ENCODE peak calls at places on chromosomes 7 and 10, in four cellular contexts. One of them, this sample, is unnamed.
A peak's percentile ranks its signal among the peaks of the same experiment; 100 is the strongest.

GRCh38 chr7:11346312-11346711 is 372.6 kb downstream of the PHF14 start:
- DNase-seq in CD8-positive, alpha-beta memory T cell: no peak
- DNase-seq in stimulated activated CD4-positive, alpha-beta T cell treated with anti-CD3 and anti-CD28 coated beads, Interleukin-15, amount 100 ng/mL, for 24 hours: no peak
- DNase-seq in T-cell: no peak
- DNase-seq in this sample: no peak

GRCh38 chr7:130228840-130229239 is 21.2 kb downstream of the SSMEM1 start:
- DNase-seq in CD8-positive, alpha-beta memory T cell: no peak
- DNase-seq in stimulated activated CD4-positive, alpha-beta T cell treated with anti-CD3 and anti-CD28 coated beads, Interleukin-15, amount 100 ng/mL, for 24 hours: no peak
- DNase-seq in T-cell: no peak
- DNase-seq in this sample: no peak

GRCh38 chr10:49627644-49628247 is 13.9 kb downstream of the CHAT start:
- DNase-seq in CD8-positive, alpha-beta memory T cell: no peak
- DNase-seq in stimulated activated CD4-positive, alpha-beta T cell treated with anti-CD3 and anti-CD28 coated beads, Interleukin-15, amount 100 ng/mL, for 24 hours: no peak
- DNase-seq in T-cell: no peak
- DNase-seq in this sample: no peak

GRCh38 chr10:3002304-3002703 is 65.0 kb upstream of the PFKP start:
- DNase-seq in CD8-positive, alpha-beta memory T cell: no peak
- DNase-seq in stimulated activated CD4-positive, alpha-beta T cell treated with anti-CD3 and anti-CD28 coated beads, Interleukin-15, amount 100 ng/mL, for 24 hours: peak; percentile 14
- DNase-seq in T-cell: no peak
- DNase-seq in this sample: no peak

GRCh38 chr7:371119-371778 is 81.3 kb downstream of the FOXL3 start:
- DNase-seq in CD8-positive, alpha-beta memory T cell: no peak
- DNase-seq in stimulated activated CD4-positive, alpha-beta T cell treated with anti-CD3 and anti-CD28 coated beads, Interleukin-15, amount 100 ng/mL, for 24 hours: no peak
- DNase-seq in T-cell: no peak
- DNase-seq in this sample: no peak

GRCh38 chr10:127880557-127880956 is 12.2 kb downstream of the CLRN3 start:
- DNase-seq in CD8-positive, alpha-beta memory T cell: no peak
- DNase-seq in stimulated activated CD4-positive, alpha-beta T cell treated with anti-CD3 and anti-CD28 coated beads, Interleukin-15, amount 100 ng/mL, for 24 hours: no peak
- DNase-seq in T-cell: no peak
- DNase-seq in this sample: no peak

GRCh38 chr10:133260895-133261725 is 15.6 kb downstream of the ADAM8 start:
- DNase-seq in CD8-positive, alpha-beta memory T cell: peak; percentile 64
- DNase-seq in stimulated activated CD4-positive, alpha-beta T cell treated with anti-CD3 and anti-CD28 coated beads, Interleukin-15, amount 100 ng/mL, for 24 hours: peak; percentile 78
- DNase-seq in T-cell: peak; percentile 69
- DNase-seq in this sample: peak; percentile 73

GRCh38 chr7:101058355-101058754 is 26.9 kb upstream of the TRIM56 start:
- DNase-seq in CD8-positive, alpha-beta memory T cell: peak; percentile 47
- DNase-seq in stimulated activated CD4-positive, alpha-beta T cell treated with anti-CD3 and anti-CD28 coated beads, Interleukin-15, amount 100 ng/mL, for 24 hours: peak; percentile 59
- DNase-seq in T-cell: no peak
- DNase-seq in this sample: peak; percentile 51

GRCh38 chr10:62860946-62861345 is 44.8 kb upstream of the EGR2 start:
- DNase-seq in CD8-positive, alpha-beta memory T cell: no peak
- DNase-seq in stimulated activated CD4-positive, alpha-beta T cell treated with anti-CD3 and anti-CD28 coated beads, Interleukin-15, amount 100 ng/mL, for 24 hours: peak; percentile 14
- DNase-seq in T-cell: no peak
- DNase-seq in this sample: no peak